ENCODE peak calls at places on chromosomes 12 and 14, in seven cellular contexts. One of them, this sample, is unnamed.

GRCh38 chr14:42475289-42475688 is 868.6 kb downstream of the LRFN5 start:
- DNase-seq in OCI-LY7: no peak
- DNase-seq in iPS DF 6.9: peak; percentile 37
- DNase-seq in heart right ventricle: no peak
- DNase-seq in CD4-positive, CD25-positive, alpha-beta regulatory T cell: no peak
- DNase-seq in left ventricle myocardium inferior: no peak
- DNase-seq in SJSA1: no peak
- DNase-seq in this sample: no peak

GRCh38 chr12:42485823-42486222 is 103.7 kb downstream of the PRICKLE1 start:
- DNase-seq in OCI-LY7: no peak
- DNase-seq in iPS DF 6.9: peak; percentile 83
- DNase-seq in heart right ventricle: no peak
- DNase-seq in CD4-positive, CD25-positive, alpha-beta regulatory T cell: no peak
- DNase-seq in left ventricle myocardium inferior: no peak
- DNase-seq in SJSA1: no peak
- DNase-seq in this sample: no peak

GRCh38 chr14:24238123-24238522 is 4.3 kb downstream of the TINF2 start:
- DNase-seq in OCI-LY7: no peak
- DNase-seq in iPS DF 6.9: no peak
- DNase-seq in heart right ventricle: no peak
- DNase-seq in CD4-positive, CD25-positive, alpha-beta regulatory T cell: no peak
- DNase-seq in left ventricle myocardium inferior: no peak
- DNase-seq in SJSA1: no peak
- DNase-seq in this sample: no peak

GRCh38 chr12:779745-780734 is 27.7 kb downstream of the WNK1 start:
- DNase-seq in OCI-LY7: no peak
- DNase-seq in iPS DF 6.9: no peak
- DNase-seq in heart right ventricle: no peak
- DNase-seq in CD4-positive, CD25-positive, alpha-beta regulatory T cell: no peak
- DNase-seq in left ventricle myocardium inferior: no peak
- DNase-seq in SJSA1: peak; percentile 60
- DNase-seq in this sample: no peak

GRCh38 chr12:106045251-106045674 is 93.5 kb downstream of the NUAK1 start:
- DNase-seq in OCI-LY7: no peak
- DNase-seq in iPS DF 6.9: no peak
- DNase-seq in heart right ventricle: no peak
- DNase-seq in CD4-positive, CD25-positive, alpha-beta regulatory T cell: no peak
- DNase-seq in left ventricle myocardium inferior: no peak
- DNase-seq in SJSA1: no peak
- DNase-seq in this sample: no peak

GRCh38 chr12:64056741-64057140 is 165.4 kb downstream of the KICS2 start:
- DNase-seq in OCI-LY7: no peak
- DNase-seq in iPS DF 6.9: no peak
- DNase-seq in heart right ventricle: no peak
- DNase-seq in CD4-positive, CD25-positive, alpha-beta regulatory T cell: no peak
- DNase-seq in left ventricle myocardium inferior: no peak
- DNase-seq in SJSA1: no peak
- DNase-seq in this sample: no peak

GRCh38 chr12:64733857-64734256 is 25.3 kb downstream of the GNS start:
- DNase-seq in OCI-LY7: no peak
- DNase-seq in iPS DF 6.9: no peak
- DNase-seq in heart right ventricle: peak; percentile 78
- DNase-seq in CD4-positive, CD25-positive, alpha-beta regulatory T cell: no peak
- DNase-seq in left ventricle myocardium inferior: peak; percentile 66
- DNase-seq in SJSA1: no peak
- DNase-seq in this sample: no peak

GRCh38 chr12:25130741-25131188 is 64.2 kb downstream of the DNAI7 start:
- DNase-seq in OCI-LY7: peak; percentile 80
- DNase-seq in iPS DF 6.9: no peak
- DNase-seq in heart right ventricle: no peak
- DNase-seq in CD4-positive, CD25-positive, alpha-beta regulatory T cell: no peak
- DNase-seq in left ventricle myocardium inferior: no peak
- DNase-seq in SJSA1: peak; percentile 21
- DNase-seq in this sample: no peak

GRCh38 chr12:127680516-127680915 is 586.5 kb upstream of the TMEM132C start:
- DNase-seq in OCI-LY7: no peak
- DNase-seq in iPS DF 6.9: no peak
- DNase-seq in heart right ventricle: no peak
- DNase-seq in CD4-positive, CD25-positive, alpha-beta regulatory T cell: no peak
- DNase-seq in left ventricle myocardium inferior: no peak
- DNase-seq in SJSA1: no peak
- DNase-seq in this sample: no peak

GRCh38 chr14:60637490-60638452 is 11.5 kb downstream of the SIX1 start:
- DNase-seq in OCI-LY7: no peak
- DNase-seq in iPS DF 6.9: no peak
- DNase-seq in heart right ventricle: no peak
- DNase-seq in CD4-positive, CD25-positive, alpha-beta regulatory T cell: no peak
- DNase-seq in left ventricle myocardium inferior: no peak
- DNase-seq in SJSA1: no peak
- DNase-seq in this sample: no peak

GRCh38 chr14:94051115-94051514 is 25.0 kb downstream of the OTUB2 start:
- DNase-seq in OCI-LY7: peak; percentile 22
- DNase-seq in iPS DF 6.9: no peak
- DNase-seq in heart right ventricle: peak; percentile 54
- DNase-seq in CD4-positive, CD25-positive, alpha-beta regulatory T cell: no peak
- DNase-seq in left ventricle myocardium inferior: peak; percentile 46
- DNase-seq in SJSA1: no peak
- DNase-seq in this sample: no peak

GRCh38 chr12:70744133-70744532 is 106.9 kb upstream of the PTPRB start:
- DNase-seq in OCI-LY7: no peak
- DNase-seq in iPS DF 6.9: no peak
- DNase-seq in heart right ventricle: no peak
- DNase-seq in CD4-positive, CD25-positive, alpha-beta regulatory T cell: no peak
- DNase-seq in left ventricle myocardium inferior: no peak
- DNase-seq in SJSA1: no peak
- DNase-seq in this sample: no peak

GRCh38 chr12:95099270-95099790 is 25.9 kb upstream of the NR2C1 start:
- DNase-seq in OCI-LY7: no peak
- DNase-seq in iPS DF 6.9: no peak
- DNase-seq in heart right ventricle: no peak
- DNase-seq in CD4-positive, CD25-positive, alpha-beta regulatory T cell: no peak
- DNase-seq in left ventricle myocardium inferior: no peak
- DNase-seq in SJSA1: no peak
- DNase-seq in this sample: no peak

GRCh38 chr12:67843257-67843656 is 146.0 kb upstream of the IFNG-AS1 start:
- DNase-seq in OCI-LY7: no peak
- DNase-seq in iPS DF 6.9: no peak
- DNase-seq in heart right ventricle: no peak
- DNase-seq in CD4-positive, CD25-positive, alpha-beta regulatory T cell: no peak
- DNase-seq in left ventricle myocardium inferior: no peak
- DNase-seq in SJSA1: no peak
- DNase-seq in this sample: no peak

GRCh38 chr14:103056322-103057027 is 874 bp downstream of the CDC42BPB start:
- DNase-seq in OCI-LY7: no peak
- DNase-seq in iPS DF 6.9: no peak
- DNase-seq in heart right ventricle: peak; percentile 91
- DNase-seq in CD4-positive, CD25-positive, alpha-beta regulatory T cell: no peak
- DNase-seq in left ventricle myocardium inferior: peak; percentile 84
- DNase-seq in SJSA1: no peak
- DNase-seq in this sample: peak; percentile 85

GRCh38 chr12:59911516-59911915 is 315.7 kb downstream of the SLC16A7 start:
- DNase-seq in OCI-LY7: no peak
- DNase-seq in iPS DF 6.9: no peak
- DNase-seq in heart right ventricle: no peak
- DNase-seq in CD4-positive, CD25-positive, alpha-beta regulatory T cell: no peak
- DNase-seq in left ventricle myocardium inferior: no peak
- DNase-seq in SJSA1: no peak
- DNase-seq in this sample: no peak

GRCh38 chr12:6914246-6914947 is at the start of gene ENO2:
- DNase-seq in OCI-LY7: peak; percentile 75
- DNase-seq in iPS DF 6.9: no peak
- DNase-seq in heart right ventricle: peak; percentile 73
- DNase-seq in CD4-positive, CD25-positive, alpha-beta regulatory T cell: peak; percentile 81
- DNase-seq in left ventricle myocardium inferior: peak; percentile 79
- DNase-seq in SJSA1: no peak
- DNase-seq in this sample: peak; percentile 90

GRCh38 chr14:95057851-95058250 is 99.5 kb downstream of the DICER1 start:
- DNase-seq in OCI-LY7: no peak
- DNase-seq in iPS DF 6.9: no peak
- DNase-seq in heart right ventricle: no peak
- DNase-seq in CD4-positive, CD25-positive, alpha-beta regulatory T cell: no peak
- DNase-seq in left ventricle myocardium inferior: no peak
- DNase-seq in SJSA1: no peak
- DNase-seq in this sample: peak; percentile 28

GRCh38 chr14:20907214-20907613 is 16.0 kb downstream of the RNASE3 start:
- DNase-seq in OCI-LY7: no peak
- DNase-seq in iPS DF 6.9: no peak
- DNase-seq in heart right ventricle: no peak
- DNase-seq in CD4-positive, CD25-positive, alpha-beta regulatory T cell: no peak
- DNase-seq in left ventricle myocardium inferior: no peak
- DNase-seq in SJSA1: no peak
- DNase-seq in this sample: no peak

GRCh38 chr14:75221797-75222196 is 45.4 kb upstream of the TMED10 start:
- DNase-seq in OCI-LY7: peak; percentile 44
- DNase-seq in iPS DF 6.9: no peak
- DNase-seq in heart right ventricle: no peak
- DNase-seq in CD4-positive, CD25-positive, alpha-beta regulatory T cell: no peak
- DNase-seq in left ventricle myocardium inferior: no peak
- DNase-seq in SJSA1: no peak
- DNase-seq in this sample: no peak
- H3K4me3 ChIP-seq in OCI-LY7: no peak overlapping the region
- H3K4me3 ChIP-seq in iPS DF 6.9: no peak overlapping the region
- H3K4me3 ChIP-seq in heart right ventricle: no peak overlapping the region
- H3K4me3 ChIP-seq in CD4-positive, CD25-positive, alpha-beta regulatory T cell: no peak overlapping the region
- H3K4me3 ChIP-seq in left ventricle myocardium inferior: no peak overlapping the region
- H3K4me3 ChIP-seq in SJSA1: no peak overlapping the region
- H3K4me3 ChIP-seq in this sample: no peak overlapping the region

GRCh38 chr12:47908738-47909137 is 3.9 kb upstream of the VDR start:
- DNase-seq in OCI-LY7: no peak
- DNase-seq in iPS DF 6.9: no peak
- DNase-seq in heart right ventricle: no peak
- DNase-seq in CD4-positive, CD25-positive, alpha-beta regulatory T cell: no peak
- DNase-seq in left ventricle myocardium inferior: no peak
- DNase-seq in SJSA1: no peak
- DNase-seq in this sample: no peak
- H3K4me1 ChIP-seq in OCI-LY7: peaks cover 7% of the 10 kb centered on the region
- H3K4me1 ChIP-seq in iPS DF 6.9: peaks cover 1% of the 10 kb centered on the region
- H3K4me1 ChIP-seq in heart right ventricle: peaks cover 1% of the 10 kb centered on the region
- H3K4me1 ChIP-seq in CD4-positive, CD25-positive, alpha-beta regulatory T cell: peaks cover 17% of the 10 kb centered on the region
- H3K4me1 ChIP-seq in left ventricle myocardium inferior: peaks cover 19% of the 10 kb centered on the region
- H3K4me1 ChIP-seq in SJSA1: peaks cover 12% of the 10 kb centered on the region
- H3K4me1 ChIP-seq in this sample: peaks cover 8% of the 10 kb centered on the region

GRCh38 chr12:110282956-110283817 is 2.1 kb downstream of the ATP2A2 start:
- DNase-seq in OCI-LY7: peak; percentile 24
- DNase-seq in iPS DF 6.9: no peak
- DNase-seq in heart right ventricle: no peak
- DNase-seq in CD4-positive, CD25-positive, alpha-beta regulatory T cell: no peak
- DNase-seq in left ventricle myocardium inferior: no peak
- DNase-seq in SJSA1: peak; percentile 70
- DNase-seq in this sample: no peak

GRCh38 chr12:110282343-110282860 is 1.4 kb downstream of the ATP2A2 start:
- DNase-seq in OCI-LY7: peak; percentile 18
- DNase-seq in iPS DF 6.9: no peak
- DNase-seq in heart right ventricle: no peak
- DNase-seq in CD4-positive, CD25-positive, alpha-beta regulatory T cell: no peak
- DNase-seq in left ventricle myocardium inferior: no peak
- DNase-seq in SJSA1: no peak
- DNase-seq in this sample: no peak

GRCh38 chr12:110281549-110282342 is 699 bp downstream of the ATP2A2 start:
- DNase-seq in OCI-LY7: peak; percentile 70
- DNase-seq in iPS DF 6.9: no peak
- DNase-seq in heart right ventricle: peak; percentile 34
- DNase-seq in CD4-positive, CD25-positive, alpha-beta regulatory T cell: peak; percentile 12
- DNase-seq in left ventricle myocardium inferior: peak; percentile 43
- DNase-seq in SJSA1: peak; percentile 73
- DNase-seq in this sample: peak; percentile 85

GRCh38 chr12:110287986-110288385 is 6.9 kb downstream of the ATP2A2 start:
- DNase-seq in OCI-LY7: no peak
- DNase-seq in iPS DF 6.9: no peak
- DNase-seq in heart right ventricle: no peak
- DNase-seq in CD4-positive, CD25-positive, alpha-beta regulatory T cell: no peak
- DNase-seq in left ventricle myocardium inferior: no peak
- DNase-seq in SJSA1: no peak
- DNase-seq in this sample: no peak

DNA sequence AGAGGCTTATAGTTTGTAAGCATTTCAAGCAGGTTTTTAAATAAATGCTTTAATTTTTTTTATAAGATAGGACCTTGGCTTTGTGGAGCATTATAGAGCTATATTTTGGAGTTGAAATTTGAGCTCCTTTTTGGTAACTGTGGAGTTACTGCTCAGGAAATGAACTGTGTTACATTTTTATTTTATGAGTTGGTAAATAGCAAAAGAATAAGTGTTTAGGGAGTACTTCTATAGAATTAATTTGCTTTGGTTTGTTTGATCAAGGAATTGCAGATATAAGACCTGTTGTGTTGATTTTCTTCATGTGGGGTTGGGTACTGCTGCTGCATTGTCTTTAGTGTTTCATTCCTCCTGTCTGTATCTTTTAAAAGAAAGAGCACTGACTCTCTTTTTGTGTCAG is 3.5 kb downstream of the ATP2A2 start:
- DNase-seq in OCI-LY7: no peak
- DNase-seq in iPS DF 6.9: no peak
- DNase-seq in heart right ventricle: no peak
- DNase-seq in CD4-positive, CD25-positive, alpha-beta regulatory T cell: no peak
- DNase-seq in left ventricle myocardium inferior: no peak
- DNase-seq in SJSA1: no peak
- DNase-seq in this sample: no peak
- H3K4me3 ChIP-seq in OCI-LY7: peak overlapping the region; percentile 86
- H3K4me3 ChIP-seq in iPS DF 6.9: no peak overlapping the region
- H3K4me3 ChIP-seq in heart right ventricle: peak overlapping the region; percentile 87
- H3K4me3 ChIP-seq in CD4-positive, CD25-positive, alpha-beta regulatory T cell: peak overlapping the region; percentile 98
- H3K4me3 ChIP-seq in left ventricle myocardium inferior: peak overlapping the region; percentile 96
- H3K4me3 ChIP-seq in SJSA1: no peak overlapping the region
- H3K4me3 ChIP-seq in this sample: peak overlapping the region; percentile 82

DNA sequence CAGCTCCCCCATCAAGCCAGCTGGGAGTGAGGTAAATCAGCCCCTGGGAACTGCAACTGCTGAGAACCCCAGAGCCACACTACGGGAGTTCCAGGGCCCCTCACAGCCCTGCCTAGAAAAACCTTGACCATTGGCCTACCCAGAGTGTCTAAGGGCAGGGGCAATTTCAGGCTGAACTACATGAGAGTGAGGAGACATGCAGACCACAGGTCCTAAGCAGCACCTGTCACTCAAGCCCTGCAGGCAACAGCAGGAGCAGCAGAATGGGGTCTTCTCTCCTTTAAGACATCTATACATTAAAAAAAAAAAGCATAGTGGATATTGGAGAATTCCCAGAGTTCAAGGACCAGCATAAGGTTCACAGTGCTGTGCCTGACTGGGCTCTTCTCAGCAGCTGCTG is 4.9 kb downstream of the NCKAP5L start:
- DNase-seq in OCI-LY7: no peak
- DNase-seq in iPS DF 6.9: no peak
- DNase-seq in heart right ventricle: no peak
- DNase-seq in CD4-positive, CD25-positive, alpha-beta regulatory T cell: no peak
- DNase-seq in left ventricle myocardium inferior: no peak
- DNase-seq in SJSA1: no peak
- DNase-seq in this sample: no peak
- H3K4me1 ChIP-seq in OCI-LY7: peaks cover 27% of the 10 kb centered on the region
- H3K4me1 ChIP-seq in iPS DF 6.9: peaks cover 2% of the 10 kb centered on the region
- H3K4me1 ChIP-seq in heart right ventricle: peaks cover 22% of the 10 kb centered on the region
- H3K4me1 ChIP-seq in CD4-positive, CD25-positive, alpha-beta regulatory T cell: peaks cover 20% of the 10 kb centered on the region
- H3K4me1 ChIP-seq in left ventricle myocardium inferior: peaks cover 94% of the 10 kb centered on the region
- H3K4me1 ChIP-seq in SJSA1: peaks cover 52% of the 10 kb centered on the region
- H3K4me1 ChIP-seq in this sample: peaks cover 58% of the 10 kb centered on the region

This sample was measured in upper lobe of right lung.